ENCODE peak calls at places on chromosomes 5 and 9, in four cellular contexts. I is GM12878, N is H1, F is HepG2. B is an unnamed sample. For H3K4me1, the result is how much of the 10 kb centered on the place peaks cover.

GRCh38 chr5:144368556-144368955 is 197.9 kb downstream of the KCTD16 start:
- DNase-seq in I (no peak), N (no peak), F (no peak), B (no peak)

GRCh38 chr9:131810351-131811170 is 70.7 kb upstream of the RAPGEF1 start:
- DNase-seq in I (no peak), N (no peak), F (no peak), B (no peak)

GRCh38 chr5:94802450-94802849 is 184.0 kb downstream of the SLF1 start:
- DNase-seq in I (no peak), N (no peak), F (no peak), B (peak)

GRCh38 chr5:36596247-36596646 is 10.2 kb upstream of the SLC1A3 start:
- DNase-seq in I (no peak), N (no peak), F (no peak), B (no peak)

GRCh38 chr5:97004423-97005060 is 68.7 kb downstream of the LNPEP start:
- DNase-seq in I (no peak), N (no peak), F (no peak), B (no peak)

GRCh38 chr5:150918613-150919012 is 13.8 kb upstream of the ZNF300 start:
- DNase-seq in I (no peak), N (no peak), F (no peak), B (no peak)

GRCh38 chr9:36128331-36128730 is 8.2 kb upstream of the GLIPR2 start:
- DNase-seq in I (no peak), N (no peak), F (no peak), B (no peak)

GRCh38 chr5:170752257-170753215 is 31.0 kb upstream of the GABRP start:
- DNase-seq in I (no peak), N (no peak), F (no peak), B (no peak)

GRCh38 chr9:114387678-114388431 is at the start of gene AKNA:
- DNase-seq in I (no peak), N (peak), F (no peak), B (no peak)

GRCh38 chr9:79623799-79624721 is 52.3 kb downstream of the TLE4 start:
- DNase-seq in I (peak), N (no peak), F (peak), B (no peak)

GRCh38 chr5:172101547-172102225 is 86.3 kb downstream of the STK10 start:
- DNase-seq in I (no peak), N (no peak), F (no peak), B (no peak)

GRCh38 chr5:172104801-172105701 is 83.0 kb downstream of the STK10 start:
- DNase-seq in I (no peak), N (no peak), F (no peak), B (no peak)

GRCh38 chr5:172102251-172102870 is 85.7 kb downstream of the STK10 start:
- DNase-seq in I (no peak), N (no peak), F (no peak), B (no peak)

GRCh38 chr5:172104021-172104420 is 84.0 kb downstream of the STK10 start:
- DNase-seq in I (no peak), N (no peak), F (peak), B (no peak)

DNA sequence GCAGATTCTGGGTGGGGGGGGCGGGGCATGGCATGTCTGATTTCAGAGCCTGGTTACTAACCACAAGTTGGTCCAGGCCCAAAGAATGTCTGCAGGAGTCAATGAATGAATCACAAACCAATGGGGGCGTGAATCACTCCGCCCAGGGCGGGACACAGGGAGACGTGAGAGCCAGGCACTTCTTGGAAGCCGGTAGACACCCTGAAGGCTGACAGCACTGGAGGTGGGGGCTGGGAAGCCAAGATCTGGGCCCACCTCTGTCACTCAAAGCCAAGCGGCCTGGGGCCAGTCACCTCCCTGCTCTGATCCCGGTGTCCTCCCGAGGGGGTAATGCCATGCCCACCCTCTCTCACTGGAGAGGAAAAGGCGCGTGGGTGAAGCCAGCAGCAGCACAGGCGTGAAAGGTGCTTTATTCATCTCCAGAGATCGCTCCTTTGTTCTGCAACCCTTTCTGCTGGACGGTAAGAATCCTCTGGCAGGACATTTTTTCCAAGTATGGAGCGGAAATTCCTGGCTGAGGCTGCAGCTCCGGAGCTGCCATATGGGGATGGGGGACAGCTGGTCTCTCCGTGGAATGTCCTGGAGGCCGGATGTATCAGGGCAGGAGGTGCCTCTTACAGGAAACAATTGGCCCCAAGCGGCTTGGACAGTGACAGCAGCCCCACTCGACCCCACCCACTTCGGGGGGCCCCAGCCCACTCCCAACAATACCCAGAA is 85.0 kb downstream of the STK10 start:
- DNase-seq in I (no peak), N (no peak), F (no peak), B (peak)
- TF ChIP-seq SUZ12 in I (no peak), N (no peak), F (no peak), B (no peak)

GRCh38 chr5:102801375-102801774 is 46.3 kb downstream of the PAM start:
- DNase-seq in I (no peak), N (no peak), F (no peak), B (no peak)

GRCh38 chr5:102800427-102800826 is 45.3 kb downstream of the PAM start:
- DNase-seq in I (no peak), N (no peak), F (no peak), B (no peak)

GRCh38 chr5:102799017-102799416 is 43.9 kb downstream of the PAM start:
- DNase-seq in I (no peak), N (no peak), F (no peak), B (no peak)

GRCh38 chr5:102798103-102798502 is 43.0 kb downstream of the PAM start:
- DNase-seq in I (no peak), N (no peak), F (no peak), B (no peak)

GRCh38 chr5:102802704-102803458 is 47.8 kb downstream of the PAM start:
- DNase-seq in I (no peak), N (no peak), F (no peak), B (no peak)
- H3K4me1 ChIP-seq in I (under half), N (under half), F (under half), B (under half)

GRCh38 chr9:127574089-127574921 is 37.8 kb upstream of the STXBP1 start:
- DNase-seq in I (no peak), N (no peak), F (no peak), B (no peak)
- TF ChIP-seq ZNF274 in I (no peak), N (no peak), F (no peak), B (no peak)

GRCh38 chr5:172699423-172699822 is 58.4 kb downstream of the NEURL1B start:
- DNase-seq in I (no peak), N (no peak), F (no peak), B (no peak)

GRCh38 chr5:172697123-172698121 is 56.4 kb downstream of the NEURL1B start:
- DNase-seq in I (peak), N (peak), F (peak), B (peak)

GRCh38 chr5:172701336-172702061 is 60.4 kb downstream of the NEURL1B start:
- DNase-seq in I (no peak), N (no peak), F (no peak), B (no peak)

GRCh38 chr5:172700686-172701324 is 59.7 kb downstream of the NEURL1B start:
- DNase-seq in I (no peak), N (no peak), F (no peak), B (no peak)

DNA sequence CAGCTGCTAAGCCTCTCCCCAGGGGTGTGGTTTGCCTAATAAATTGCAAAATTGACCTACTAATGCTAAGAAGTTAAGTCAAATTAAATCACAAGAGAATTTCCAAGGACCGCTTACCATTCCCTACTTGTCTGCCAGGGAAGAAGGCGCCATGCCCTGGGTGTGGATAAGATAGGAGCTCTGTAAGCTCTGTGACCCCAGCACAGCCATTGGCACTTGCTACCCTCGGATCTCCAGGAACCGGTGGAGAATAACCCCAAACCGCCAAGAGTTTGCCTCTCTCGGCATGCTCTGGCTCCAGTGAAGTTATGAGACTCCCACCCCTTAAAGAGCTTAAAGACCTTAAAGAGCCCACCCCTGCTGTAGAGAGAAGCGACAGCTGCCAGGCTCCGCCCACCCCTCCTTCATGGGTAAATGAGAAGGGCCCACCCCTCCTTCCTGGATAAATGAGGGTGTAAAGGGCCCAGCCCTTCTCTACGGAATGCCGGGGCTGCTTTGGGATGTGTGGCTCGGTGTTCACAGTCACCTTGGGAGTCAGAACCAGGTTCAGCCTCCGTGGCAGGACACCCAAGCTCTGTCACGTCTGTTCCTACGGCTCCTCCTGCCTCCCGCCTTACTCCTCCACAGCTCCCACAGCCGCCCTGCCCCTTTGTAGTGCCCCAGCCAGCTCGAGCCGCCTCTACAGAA is 59.1 kb downstream of the NEURL1B start:
- DNase-seq in I (no peak), N (peak), F (no peak), B (peak)
- TF ChIP-seq SUZ12 in I (no peak), N (peak), F (no peak), B (no peak)

GRCh38 chr5:172904312-172904642 is 54.9 kb upstream of the RPL26L1 start:
- DNase-seq in I (no peak), N (no peak), F (no peak), B (no peak)
- H3K4me1 ChIP-seq in I (under half), N (under half), F (under half), B (under half)

GRCh38 chr5:169408735-169409134 is 107.8 kb upstream of the SLIT3 start:
- DNase-seq in I (no peak), N (no peak), F (no peak), B (no peak)

GRCh38 chr5:169412858-169413257 is 111.9 kb upstream of the SLIT3 start:
- DNase-seq in I (no peak), N (no peak), F (no peak), B (no peak)

GRCh38 chr5:169413416-169413815 is 112.5 kb upstream of the SLIT3 start:
- DNase-seq in I (no peak), N (no peak), F (no peak), B (no peak)

GRCh38 chr5:169411789-169412425 is 111.0 kb upstream of the SLIT3 start:
- DNase-seq in I (no peak), N (no peak), F (no peak), B (no peak)

DNA sequence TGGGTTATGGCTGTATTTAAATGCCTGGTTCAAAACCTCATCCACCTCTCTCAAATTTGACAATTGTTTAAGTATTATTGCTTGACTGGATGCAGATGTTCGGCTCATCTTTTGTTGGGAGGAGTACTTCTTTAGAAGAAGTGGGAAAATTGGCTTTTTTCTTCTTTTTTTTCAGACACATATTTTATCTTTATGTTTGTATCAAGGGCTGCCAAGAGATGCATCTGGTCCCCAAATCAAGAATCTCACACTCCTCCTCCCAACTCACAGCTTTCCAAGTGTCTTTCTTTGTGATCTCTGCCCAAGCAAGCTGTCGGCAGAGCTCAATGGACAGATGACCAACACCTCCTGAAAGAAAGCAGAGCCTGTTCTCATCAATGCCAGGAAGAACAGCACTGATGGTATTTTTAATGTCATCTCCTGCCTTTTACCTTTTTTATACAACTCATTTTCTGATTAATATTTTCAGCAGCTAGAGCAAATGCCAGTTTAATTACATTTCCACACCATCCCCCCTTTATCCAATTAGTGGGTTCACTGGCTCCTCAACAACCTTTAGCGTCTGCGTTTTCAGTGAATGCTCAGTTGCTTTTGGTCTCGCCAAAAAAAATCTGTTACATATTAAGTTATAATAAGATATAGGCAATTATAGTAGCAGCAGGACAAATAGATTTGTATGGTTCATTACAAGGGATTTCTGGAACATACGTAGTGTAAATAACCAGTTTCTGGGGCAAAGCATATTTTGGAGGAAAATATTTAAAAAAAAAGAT is 110.3 kb upstream of the SLIT3 start:
- DNase-seq in I (no peak), N (no peak), F (no peak), B (no peak)
- TF ChIP-seq ZNF274 in I (no peak), N (no peak), F (no peak), B (no peak)